ENCODE peak calls at places on chromosomes 3 and 15, in six cellular contexts. D, U, F, E, M and Q are unnamed samples.

GRCh38 chr3:124882749-124883148 is 4.4 kb downstream of the ITGB5 start:
- DNase-seq in D (no peak), U (no peak), F (no peak), E (peak), M (no peak), Q (no peak)

GRCh38 chr15:85831415-85832113 is 36.8 kb upstream of the KLHL25 start:
- DNase-seq in D (no peak), U (peak), F (no peak), E (peak), M (peak), Q (peak)

GRCh38 chr15:40879609-40880008 is 5.6 kb upstream of the RHOV start:
- DNase-seq in D (no peak), U (no peak), F (no peak), E (no peak), M (no peak), Q (no peak)

GRCh38 chr15:69593981-69594966 is 141.7 kb downstream of the RPLP1 start:
- DNase-seq in D (peak), U (peak), F (peak), E (no peak), M (peak), Q (no peak)

GRCh38 chr3:9552252-9552999 is 1.2 kb downstream of the LHFPL4 start:
- DNase-seq in D (peak), U (peak), F (peak), E (peak), M (peak), Q (no peak)

GRCh38 chr3:147529551-147529950 is 120.4 kb downstream of the ZIC1 start:
- DNase-seq in D (no peak), U (no peak), F (peak), E (no peak), M (no peak), Q (no peak)

GRCh38 chr3:46695962-46696922 is 2.8 kb upstream of the ALS2CL start:
- DNase-seq in D (no peak), U (peak), F (no peak), E (no peak), M (peak), Q (no peak)

GRCh38 chr3:84724877-84725276 is 233.9 kb upstream of the CADM2 start:
- DNase-seq in D (no peak), U (no peak), F (no peak), E (no peak), M (no peak), Q (no peak)

GRCh38 chr15:40593588-40594428 is at the start of gene KNL1:
- DNase-seq in D (peak), U (peak), F (peak), E (peak), M (peak), Q (peak)

GRCh38 chr3:175270199-175270837 is 411.2 kb downstream of the NAALADL2 start:
- DNase-seq in D (no peak), U (no peak), F (no peak), E (no peak), M (no peak), Q (no peak)

GRCh38 chr3:183555541-183556081 is at the start of gene KLHL6:
- DNase-seq in D (peak), U (no peak), F (peak), E (no peak), M (peak), Q (peak)

GRCh38 chr3:187777331-187778046 is 32.2 kb upstream of the BCL6 start:
- DNase-seq in D (no peak), U (no peak), F (peak), E (no peak), M (no peak), Q (peak)

GRCh38 chr3:68135145-68135544 is 480.7 kb upstream of the SUCLG2 start:
- DNase-seq in D (no peak), U (no peak), F (no peak), E (no peak), M (no peak), Q (no peak)

GRCh38 chr3:143808999-143809700 is 39.1 kb downstream of the SLC9A9 start:
- DNase-seq in D (no peak), U (no peak), F (no peak), E (no peak), M (no peak), Q (no peak)